ENCODE peak calls at places on chromosome 5, in four cellular contexts. One of them, this sample, is unnamed.

GRCh38 chr5:98468188-98468869 is 305.1 kb upstream of the RGMB start:
- DNase-seq in astrocyte of the spinal cord: peak; percentile 79
- DNase-seq in heart left ventricle: no peak
- DNase-seq in heart right ventricle: no peak
- DNase-seq in this sample: peak; percentile 73

GRCh38 chr5:109693535-109694152 is 3.9 kb downstream of the MAN2A1 start:
- DNase-seq in astrocyte of the spinal cord: no peak
- DNase-seq in heart right ventricle: no peak
- DNase-seq in heart left ventricle: no peak
- DNase-seq in this sample: no peak

GRCh38 chr5:72314571-72315172 is 5.4 kb downstream of the MRPS27 start:
- DNase-seq in heart right ventricle: no peak
- DNase-seq in astrocyte of the spinal cord: peak; percentile 81
- DNase-seq in heart left ventricle: peak; percentile 62
- DNase-seq in this sample: no peak

GRCh38 chr5:56152437-56152836 is 80.7 kb downstream of the ANKRD55 start:
- DNase-seq in astrocyte of the spinal cord: no peak
- DNase-seq in heart left ventricle: no peak
- DNase-seq in heart right ventricle: no peak
- DNase-seq in this sample: no peak

GRCh38 chr5:111738118-111738517 is 18.9 kb downstream of the NREP start:
- DNase-seq in heart left ventricle: no peak
- DNase-seq in heart right ventricle: no peak
- DNase-seq in astrocyte of the spinal cord: no peak
- DNase-seq in this sample: no peak

GRCh38 chr5:132013006-132013689 is 1.7 kb upstream of the ACSL6 start:
- DNase-seq in astrocyte of the spinal cord: no peak
- DNase-seq in heart right ventricle: no peak
- DNase-seq in heart left ventricle: peak; percentile 37
- DNase-seq in this sample: no peak

GRCh38 chr5:166617507-166617906 is 1673.9 kb upstream of the WWC1 start:
- DNase-seq in heart right ventricle: no peak
- DNase-seq in heart left ventricle: no peak
- DNase-seq in astrocyte of the spinal cord: no peak
- DNase-seq in this sample: no peak

GRCh38 chr5:143573568-143574170 is 170.2 kb upstream of the NR3C1 start:
- DNase-seq in astrocyte of the spinal cord: no peak
- DNase-seq in heart right ventricle: no peak
- DNase-seq in heart left ventricle: no peak
- DNase-seq in this sample: no peak

GRCh38 chr5:57311251-57311650 is 137.4 kb downstream of the GPBP1 start:
- DNase-seq in heart left ventricle: no peak
- DNase-seq in heart right ventricle: no peak
- DNase-seq in astrocyte of the spinal cord: no peak
- DNase-seq in this sample: no peak

GRCh38 chr5:166505086-166505485 is 1786.4 kb upstream of the WWC1 start:
- DNase-seq in astrocyte of the spinal cord: no peak
- DNase-seq in heart right ventricle: no peak
- DNase-seq in heart left ventricle: no peak
- DNase-seq in this sample: no peak

GRCh38 chr5:53936481-53937352 is 373.7 kb downstream of the ARL15 start:
- DNase-seq in heart left ventricle: peak; percentile 22
- DNase-seq in heart right ventricle: peak; percentile 50
- DNase-seq in astrocyte of the spinal cord: no peak
- DNase-seq in this sample: peak; percentile 61

GRCh38 chr5:89280103-89281037 is 397.4 kb upstream of the MEF2C start:
- DNase-seq in heart right ventricle: no peak
- DNase-seq in astrocyte of the spinal cord: no peak
- DNase-seq in heart left ventricle: no peak
- DNase-seq in this sample: no peak

GRCh38 chr5:65198777-65199120 is 283.0 kb downstream of the ADAMTS6 start:
- DNase-seq in heart left ventricle: no peak
- DNase-seq in heart right ventricle: no peak
- DNase-seq in astrocyte of the spinal cord: peak; percentile 97
- DNase-seq in this sample: peak; percentile 98

GRCh38 chr5:32542216-32543059 is 42.9 kb upstream of the SUB1 start:
- DNase-seq in heart right ventricle: no peak
- DNase-seq in heart left ventricle: no peak
- DNase-seq in astrocyte of the spinal cord: peak; percentile 50
- DNase-seq in this sample: no peak

GRCh38 chr5:120767171-120767820 is 303.2 kb downstream of the PRR16 start:
- DNase-seq in heart left ventricle: no peak
- DNase-seq in astrocyte of the spinal cord: peak; percentile 49
- DNase-seq in heart right ventricle: no peak
- DNase-seq in this sample: peak; percentile 59

GRCh38 chr5:58268263-58268662 is 191.6 kb downstream of the PLK2 start:
- DNase-seq in astrocyte of the spinal cord: no peak
- DNase-seq in heart left ventricle: peak; percentile 77
- DNase-seq in heart right ventricle: no peak
- DNase-seq in this sample: no peak

GRCh38 chr5:152443935-152444334 is 38.9 kb upstream of the NMUR2 start:
- DNase-seq in heart right ventricle: no peak
- DNase-seq in astrocyte of the spinal cord: no peak
- DNase-seq in heart left ventricle: no peak
- DNase-seq in this sample: no peak

GRCh38 chr5:122076669-122077450 is 1.2 kb downstream of the LOX start:
- DNase-seq in heart right ventricle: peak; percentile 70
- DNase-seq in heart left ventricle: peak; percentile 73
- DNase-seq in astrocyte of the spinal cord: peak; percentile 83
- DNase-seq in this sample: no peak

GRCh38 chr5:150410524-150411244 is 2.0 kb downstream of the CD74 start:
- DNase-seq in heart left ventricle: peak; percentile 76
- DNase-seq in astrocyte of the spinal cord: peak; percentile 65
- DNase-seq in heart right ventricle: no peak
- DNase-seq in this sample: peak; percentile 21
- H3K4me3 ChIP-seq in heart left ventricle: peak overlapping the region; percentile 46
- H3K4me3 ChIP-seq in astrocyte of the spinal cord: no peak overlapping the region
- H3K4me3 ChIP-seq in heart right ventricle: peak overlapping the region; percentile 63
- H3K4me3 ChIP-seq in this sample: no peak overlapping the region

GRCh38 chr5:1343315-1343751 is 1.6 kb downstream of the CLPTM1L start:
- DNase-seq in astrocyte of the spinal cord: no peak
- DNase-seq in heart right ventricle: no peak
- DNase-seq in heart left ventricle: no peak
- DNase-seq in this sample: no peak
- H3K4me3 ChIP-seq in astrocyte of the spinal cord: no peak overlapping the region
- H3K4me3 ChIP-seq in heart right ventricle: no peak overlapping the region
- H3K4me3 ChIP-seq in heart left ventricle: no peak overlapping the region
- H3K4me3 ChIP-seq in this sample: no peak overlapping the region

GRCh38 chr5:138870611-138871010 is 4.5 kb downstream of the LRRTM2 start:
- DNase-seq in astrocyte of the spinal cord: peak; percentile 25
- DNase-seq in heart right ventricle: no peak
- DNase-seq in heart left ventricle: no peak
- DNase-seq in this sample: no peak

GRCh38 chr5:138873096-138873885 is 1.8 kb downstream of the LRRTM2 start:
- DNase-seq in heart left ventricle: no peak
- DNase-seq in astrocyte of the spinal cord: no peak
- DNase-seq in heart right ventricle: no peak
- DNase-seq in this sample: no peak

GRCh38 chr5:138869038-138869437 is 6.1 kb downstream of the LRRTM2 start:
- DNase-seq in heart right ventricle: no peak
- DNase-seq in astrocyte of the spinal cord: no peak
- DNase-seq in heart left ventricle: no peak
- DNase-seq in this sample: no peak

GRCh38 chr5:138867011-138867410 is 8.1 kb downstream of the LRRTM2 start:
- DNase-seq in heart left ventricle: no peak
- DNase-seq in heart right ventricle: no peak
- DNase-seq in astrocyte of the spinal cord: no peak
- DNase-seq in this sample: no peak

GRCh38 chr5:138869763-138870500 is 5.2 kb downstream of the LRRTM2 start:
- DNase-seq in heart right ventricle: no peak
- DNase-seq in astrocyte of the spinal cord: peak; percentile 67
- DNase-seq in heart left ventricle: no peak
- DNase-seq in this sample: no peak
- H3K4me3 ChIP-seq in heart right ventricle: no peak overlapping the region
- H3K4me3 ChIP-seq in astrocyte of the spinal cord: no peak overlapping the region
- H3K4me3 ChIP-seq in heart left ventricle: no peak overlapping the region
- H3K4me3 ChIP-seq in this sample: no peak overlapping the region

GRCh38 chr5:2149196-2149541 is 266.4 kb upstream of the IRX4 start:
- DNase-seq in astrocyte of the spinal cord: no peak
- DNase-seq in heart left ventricle: no peak
- DNase-seq in heart right ventricle: no peak
- DNase-seq in this sample: no peak
- H3K4me3 ChIP-seq in astrocyte of the spinal cord: no peak overlapping the region
- H3K4me3 ChIP-seq in heart left ventricle: no peak overlapping the region
- H3K4me3 ChIP-seq in heart right ventricle: no peak overlapping the region
- H3K4me3 ChIP-seq in this sample: no peak overlapping the region

GRCh38 chr5:97101189-97101910 is 41.1 kb downstream of the LIX1 start:
- DNase-seq in heart right ventricle: no peak
- DNase-seq in astrocyte of the spinal cord: peak; percentile 45
- DNase-seq in heart left ventricle: no peak
- DNase-seq in this sample: no peak
- H3K4me3 ChIP-seq in heart right ventricle: no peak overlapping the region
- H3K4me3 ChIP-seq in astrocyte of the spinal cord: no peak overlapping the region
- H3K4me3 ChIP-seq in heart left ventricle: no peak overlapping the region
- H3K4me3 ChIP-seq in this sample: no peak overlapping the region

DNA sequence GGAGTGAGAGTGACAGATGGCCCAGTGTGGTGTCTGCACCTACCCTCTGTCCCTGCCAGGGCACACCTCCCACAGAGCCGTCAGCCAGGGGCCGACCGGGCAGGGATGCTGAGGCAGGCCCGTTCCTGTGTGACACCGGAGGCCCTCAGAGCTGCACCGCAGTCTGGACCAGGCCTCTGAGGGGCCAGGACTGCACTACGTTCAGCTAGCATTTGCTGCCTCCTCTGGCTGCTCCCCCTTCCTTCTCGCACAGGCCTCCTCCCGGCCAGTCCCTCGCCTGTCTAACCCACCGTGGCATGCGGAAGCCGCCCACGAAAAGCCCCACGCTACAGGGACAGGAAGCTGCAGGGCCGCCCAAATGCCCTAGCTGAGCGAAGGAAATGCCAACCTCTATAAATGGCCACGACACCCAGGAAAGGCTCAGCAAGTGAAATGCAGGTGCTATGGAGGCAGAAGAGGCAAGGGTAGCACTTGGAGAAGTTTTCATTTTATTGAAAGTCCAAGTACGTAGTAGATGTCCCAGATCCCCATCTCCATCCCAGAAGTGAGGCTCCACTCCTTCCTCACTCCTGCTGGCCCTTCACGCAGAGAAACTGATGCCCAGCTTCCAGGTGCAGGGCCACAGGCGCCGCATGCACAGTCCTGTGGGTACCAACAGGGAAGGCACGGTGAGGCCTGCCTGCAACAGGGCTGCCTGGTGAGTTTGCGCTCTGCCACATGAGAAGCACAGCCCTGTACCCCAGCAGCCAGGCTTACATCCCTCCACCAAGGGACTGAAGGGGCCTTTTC is 38.7 kb downstream of the MAPK9 start:
- DNase-seq in heart right ventricle: no peak
- DNase-seq in astrocyte of the spinal cord: no peak
- DNase-seq in heart left ventricle: no peak
- DNase-seq in this sample: no peak
- H3K4me3 ChIP-seq in heart right ventricle: no peak overlapping the region
- H3K4me3 ChIP-seq in astrocyte of the spinal cord: no peak overlapping the region
- H3K4me3 ChIP-seq in heart left ventricle: no peak overlapping the region
- H3K4me3 ChIP-seq in this sample: no peak overlapping the region

DNA sequence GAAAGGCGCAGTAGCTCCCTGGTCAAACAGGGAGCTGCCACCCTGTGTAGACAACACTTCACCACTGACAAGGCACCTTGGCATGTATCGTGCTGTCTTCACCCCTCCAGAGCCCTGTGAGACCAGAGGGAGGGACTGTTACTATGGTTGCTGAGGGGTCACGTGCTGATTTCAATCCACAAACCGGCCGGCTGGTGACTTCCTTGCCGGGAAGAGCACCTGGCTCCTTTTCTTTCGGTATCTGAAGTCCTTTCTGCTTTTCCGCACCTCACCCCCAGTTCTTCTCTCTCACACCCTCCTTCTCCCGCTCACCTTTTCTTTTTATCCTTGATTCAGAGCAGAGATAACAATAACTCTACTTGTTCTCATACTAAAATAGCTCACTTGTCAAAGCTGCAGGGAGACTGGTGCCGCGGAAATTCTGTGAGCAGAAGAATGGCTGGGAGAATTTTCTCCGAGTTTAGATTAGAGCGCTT is 327.2 kb downstream of the ZSWIM6 start:
- DNase-seq in astrocyte of the spinal cord: no peak
- DNase-seq in heart left ventricle: peak; percentile 28
- DNase-seq in heart right ventricle: no peak
- DNase-seq in this sample: no peak
- H3K4me3 ChIP-seq in astrocyte of the spinal cord: no peak overlapping the region
- H3K4me3 ChIP-seq in heart left ventricle: peak overlapping the region; percentile 19
- H3K4me3 ChIP-seq in heart right ventricle: peak overlapping the region; percentile 35
- H3K4me3 ChIP-seq in this sample: no peak overlapping the region